ENCODE peak calls at places on chromosomes 11 and 22, in seven cellular contexts. L is A549, C is nephron progenitor cell, V is OCI-LY7, Z is H9, R is GM12865, F is choroid plexus epithelial cell. N is an unnamed sample.

GRCh38 chr11:96155627-96156378 is 187.2 kb downstream of the MAML2 start:
- DNase-seq in R (peak), C (no peak), F (peak), Z (peak), V (no peak), L (peak), N (peak)

GRCh38 chr11:33773399-33774355 is 643 bp downstream of the FBXO3 start:
- DNase-seq in Z (no peak), F (no peak), R (peak), V (peak), C (peak), L (peak), N (no peak)

GRCh38 chr11:13104619-13105236 is 95.6 kb downstream of the RASSF10 start:
- DNase-seq in F (no peak), L (no peak), V (no peak), R (no peak), C (no peak), Z (no peak), N (no peak)

GRCh38 chr11:45927332-45927683 is 4.9 kb downstream of the LARGE2 start:
- DNase-seq in F (no peak), L (no peak), V (no peak), Z (peak), R (no peak), C (no peak), N (no peak)

GRCh38 chr11:6911946-6912345 is 8.9 kb upstream of the OR2D3 start:
- DNase-seq in F (peak), R (no peak), Z (no peak), C (no peak), L (no peak), V (no peak), N (no peak)

GRCh38 chr11:73872746-73873412 is 3.8 kb downstream of the COA4 start:
- DNase-seq in Z (no peak), V (no peak), R (no peak), L (no peak), F (no peak), C (no peak), N (no peak)

GRCh38 chr11:18332302-18332701 is 9.9 kb downstream of the GTF2H1 start:
- DNase-seq in F (no peak), C (no peak), L (no peak), R (peak), V (no peak), Z (no peak), N (no peak)

GRCh38 chr11:122439911-122440782 is 215.4 kb upstream of the UBASH3B start:
- DNase-seq in C (peak), F (peak), R (no peak), L (peak), Z (peak), V (no peak), N (no peak)

GRCh38 chr11:117907276-117908110 is 21.7 kb downstream of the TMPRSS13 start:
- DNase-seq in C (peak), L (peak), R (peak), F (peak), V (peak), Z (peak), N (peak)

GRCh38 chr11:110716361-110716760 is 4.1 kb upstream of the ARHGAP20 start:
- DNase-seq in V (no peak), R (no peak), L (no peak), Z (no peak), F (peak), C (no peak), N (no peak)

GRCh38 chr11:64444838-64445441 is 86.0 kb downstream of the RPS6KA4 start:
- DNase-seq in R (peak), V (peak), F (peak), L (peak), Z (no peak), C (peak), N (no peak)

GRCh38 chr11:119472186-119472855 is 49.3 kb upstream of the THY1 start:
- DNase-seq in F (peak), R (no peak), L (no peak), C (no peak), Z (peak), V (no peak), N (no peak)

GRCh38 chr11:20278727-20279126 is 84.8 kb upstream of the HTATIP2 start:
- DNase-seq in C (no peak), F (no peak), L (no peak), R (peak), Z (no peak), V (no peak), N (no peak)

GRCh38 chr11:130234315-130234714 is 74.7 kb downstream of the ST14 start:
- DNase-seq in C (no peak), V (no peak), R (no peak), L (no peak), F (no peak), Z (no peak), N (no peak)

GRCh38 chr11:4539603-4540219 is 5.3 kb upstream of the OR52M1 start:
- DNase-seq in V (peak), Z (peak), F (peak), R (peak), L (peak), C (peak), N (peak)

GRCh38 chr22:31947296-31947695 is 3.0 kb downstream of the YWHAH start:
- DNase-seq in R (peak), V (peak), F (peak), C (no peak), Z (no peak), L (peak), N (no peak)

GRCh38 chr11:65522640-65523322 is 2.1 kb upstream of the SCYL1 start:
- DNase-seq in Z (no peak), V (no peak), F (no peak), L (no peak), R (no peak), C (no peak), N (no peak)

GRCh38 chr22:44776535-44777363 is 24.4 kb downstream of the ARHGAP8 start:
- DNase-seq in C (no peak), F (peak), V (no peak), Z (no peak), L (no peak), R (no peak), N (no peak)

DNA sequence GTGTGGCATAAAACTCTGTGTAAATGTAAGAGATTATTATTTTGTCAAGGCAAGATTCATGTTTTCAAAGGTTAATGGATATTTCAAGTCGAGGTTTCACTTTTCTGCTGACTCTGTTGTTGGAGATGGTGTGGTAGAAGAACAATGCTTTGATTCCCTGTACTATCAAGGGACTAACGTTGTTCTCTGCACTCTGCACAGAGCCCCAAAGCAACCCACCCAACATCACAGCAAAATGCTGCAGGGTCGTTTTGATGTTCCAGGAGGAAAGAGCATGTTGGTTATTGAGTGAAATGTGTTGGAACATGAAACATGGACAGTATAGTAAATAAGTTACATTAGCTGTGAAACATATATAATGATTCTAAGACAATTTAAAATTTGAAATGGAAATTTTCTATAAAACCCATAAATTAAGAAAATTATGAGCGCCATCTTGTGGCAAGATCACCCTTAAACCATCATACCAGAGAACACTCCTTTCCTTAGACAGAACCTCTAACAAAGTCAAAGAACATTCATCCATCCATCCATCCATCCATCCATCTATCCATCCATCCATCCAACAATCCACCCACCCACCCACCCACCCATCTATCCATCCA is 164.4 kb upstream of the ZBED5 start:
- DNase-seq in V (peak), C (no peak), F (peak), R (peak), L (peak), Z (no peak), N (no peak)
- TF ChIP-seq CTCF in V (peak), C (peak), F (peak), R (peak), L (peak), Z (peak), N (peak)

GRCh38 chr11:80587906-80588305 is 1147.1 kb upstream of the TENM4 start:
- DNase-seq in V (no peak), R (no peak), Z (no peak), C (no peak), L (no peak), F (no peak), N (no peak)

GRCh38 chr11:80586464-80586863 is 1145.6 kb upstream of the TENM4 start:
- DNase-seq in L (no peak), Z (no peak), C (no peak), R (no peak), F (no peak), V (no peak), N (no peak)

GRCh38 chr11:80584661-80585060 is 1143.8 kb upstream of the TENM4 start:
- DNase-seq in Z (no peak), L (no peak), C (peak), R (no peak), V (no peak), F (no peak), N (no peak)
- TF ChIP-seq CTCF in Z (no peak), L (no peak), C (no peak), R (no peak), V (no peak), F (no peak), N (no peak)

DNA sequence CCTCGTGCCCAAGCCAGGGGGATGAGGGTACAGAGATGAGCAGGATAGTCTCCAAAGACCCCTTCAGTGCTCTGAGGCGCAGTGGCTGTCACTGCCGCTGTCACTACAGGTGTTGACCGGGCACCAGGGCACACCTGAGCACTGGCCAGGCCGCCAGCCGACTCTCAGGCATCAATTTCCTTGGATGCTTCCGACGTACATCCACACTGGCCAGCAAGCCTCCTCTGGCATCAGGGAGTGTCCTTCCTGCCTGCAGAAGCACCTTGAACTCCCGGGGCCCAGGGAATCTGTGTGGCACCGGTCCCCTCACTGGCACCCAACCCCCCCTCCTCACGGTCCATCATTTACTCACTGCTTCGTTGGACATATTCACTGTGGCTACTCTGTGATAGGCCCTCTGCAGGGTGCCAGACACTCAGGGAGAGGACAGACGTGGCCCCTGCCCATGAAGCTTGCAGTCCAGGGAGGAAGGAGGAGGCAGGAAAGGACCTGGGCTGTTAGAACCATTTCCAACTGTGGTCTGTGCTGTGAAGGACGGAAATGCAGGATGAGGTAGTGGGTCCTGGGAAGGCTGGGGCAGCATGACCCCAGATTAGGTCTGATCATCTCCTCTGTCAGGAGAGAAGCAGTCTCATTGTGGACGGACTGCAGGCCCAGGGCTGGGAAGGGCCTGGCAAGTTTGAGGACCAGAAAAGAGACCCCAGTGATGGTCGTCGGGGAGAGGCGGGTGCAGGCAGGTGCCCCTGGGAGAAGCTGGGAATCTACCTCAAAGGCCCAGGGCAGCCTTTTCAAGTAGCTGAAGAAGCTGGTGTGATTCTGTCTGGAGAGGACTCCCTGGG is 46.3 kb upstream of the ANO1 start:
- DNase-seq in C (no peak), R (no peak), V (no peak), F (no peak), L (no peak), Z (peak), N (no peak)
- TF ChIP-seq CTCF in C (no peak), R (no peak), V (no peak), F (no peak), L (no peak), Z (no peak), N (no peak)

GRCh38 chr11:12088047-12088481 is 22.3 kb upstream of the MICAL2 start:
- DNase-seq in C (no peak), Z (no peak), V (no peak), R (no peak), L (no peak), F (peak), N (no peak)
- TF ChIP-seq CTCF in C (no peak), Z (no peak), V (no peak), R (no peak), L (peak), F (peak), N (no peak)

DNA sequence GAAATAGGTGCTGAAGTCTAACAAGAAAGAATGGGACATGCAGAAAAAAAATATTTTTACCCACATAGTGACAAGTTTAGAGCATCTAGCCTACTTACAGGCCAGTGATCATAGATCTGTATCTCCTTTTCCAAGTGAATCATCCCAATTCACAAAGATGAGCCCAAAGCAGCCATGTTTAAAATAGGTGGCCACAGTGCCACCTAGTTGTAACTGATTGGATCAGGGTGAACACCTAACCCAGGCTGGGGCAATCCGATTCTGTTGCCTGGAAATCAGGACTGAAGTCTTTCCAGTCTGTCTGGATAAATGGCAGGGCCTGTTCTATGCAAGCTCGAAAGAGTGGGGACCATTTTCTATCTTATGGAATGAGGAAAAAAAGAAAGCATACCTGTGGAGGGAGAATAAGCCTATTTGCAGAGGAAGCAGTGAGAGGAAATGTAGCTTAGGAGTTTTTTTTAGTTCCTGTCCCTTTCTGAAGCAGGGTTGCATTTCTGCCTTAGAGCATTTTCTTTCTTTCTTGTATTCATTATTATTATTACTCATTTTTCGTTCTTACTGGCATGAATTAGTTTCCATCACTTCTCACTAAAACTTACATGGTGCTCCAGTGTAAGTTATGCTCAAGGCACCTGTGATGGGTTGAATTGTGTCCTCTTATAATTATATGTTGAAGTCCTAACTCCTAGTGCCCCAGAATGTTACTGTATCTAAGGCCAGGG is 113.2 kb upstream of the RAG2 start:
- DNase-seq in F (peak), V (peak), L (peak), R (no peak), C (no peak), Z (no peak), N (no peak)
- TF ChIP-seq CTCF in F (peak), V (peak), L (no peak), R (no peak), C (no peak), Z (peak), N (no peak)

DNA sequence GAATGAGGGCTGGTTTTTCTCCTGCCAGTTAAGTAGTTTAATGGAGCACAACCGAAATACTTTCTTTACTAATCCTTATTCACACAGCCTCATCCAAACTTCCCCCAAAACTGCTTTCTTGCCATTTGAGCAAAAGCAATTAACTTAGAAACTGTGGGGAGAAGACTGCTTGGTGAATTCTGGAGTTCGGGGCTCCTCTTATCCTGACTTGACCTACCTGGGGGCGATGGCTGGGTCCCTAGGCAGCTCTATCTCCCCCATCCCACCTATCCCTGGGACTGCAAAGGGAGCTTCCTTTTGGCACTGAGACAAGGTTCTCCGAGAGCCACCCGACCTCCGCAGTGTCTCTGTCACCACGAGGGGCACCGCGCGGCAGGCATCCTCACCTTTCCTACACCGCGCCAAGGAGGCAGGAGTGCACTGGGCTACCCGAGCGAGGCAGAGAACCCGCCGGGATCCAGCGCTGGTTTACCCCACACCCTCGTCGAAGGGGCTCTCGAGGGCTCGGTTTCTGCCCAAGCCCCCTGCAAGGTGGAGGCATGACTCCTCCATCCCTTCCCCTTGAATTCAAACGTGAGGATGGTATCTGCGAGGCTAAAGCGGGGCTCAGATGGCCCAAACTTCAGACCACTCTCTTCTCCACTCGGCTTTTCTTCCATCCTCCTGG is 731 bp downstream of the DESI1 start:
- DNase-seq in L (no peak), R (peak), F (no peak), Z (peak), V (peak), C (peak), N (peak)
- TF ChIP-seq CTCF in L (no peak), R (no peak), F (peak), Z (no peak), V (peak), C (no peak), N (no peak)

GRCh38 chr11:68115285-68115684 is 5.9 kb downstream of the CHKA start:
- DNase-seq in L (no peak), Z (no peak), R (no peak), C (no peak), V (no peak), F (no peak), N (no peak)
- TF ChIP-seq CTCF in L (no peak), Z (no peak), R (no peak), C (no peak), V (no peak), F (no peak), N (no peak)

DNA sequence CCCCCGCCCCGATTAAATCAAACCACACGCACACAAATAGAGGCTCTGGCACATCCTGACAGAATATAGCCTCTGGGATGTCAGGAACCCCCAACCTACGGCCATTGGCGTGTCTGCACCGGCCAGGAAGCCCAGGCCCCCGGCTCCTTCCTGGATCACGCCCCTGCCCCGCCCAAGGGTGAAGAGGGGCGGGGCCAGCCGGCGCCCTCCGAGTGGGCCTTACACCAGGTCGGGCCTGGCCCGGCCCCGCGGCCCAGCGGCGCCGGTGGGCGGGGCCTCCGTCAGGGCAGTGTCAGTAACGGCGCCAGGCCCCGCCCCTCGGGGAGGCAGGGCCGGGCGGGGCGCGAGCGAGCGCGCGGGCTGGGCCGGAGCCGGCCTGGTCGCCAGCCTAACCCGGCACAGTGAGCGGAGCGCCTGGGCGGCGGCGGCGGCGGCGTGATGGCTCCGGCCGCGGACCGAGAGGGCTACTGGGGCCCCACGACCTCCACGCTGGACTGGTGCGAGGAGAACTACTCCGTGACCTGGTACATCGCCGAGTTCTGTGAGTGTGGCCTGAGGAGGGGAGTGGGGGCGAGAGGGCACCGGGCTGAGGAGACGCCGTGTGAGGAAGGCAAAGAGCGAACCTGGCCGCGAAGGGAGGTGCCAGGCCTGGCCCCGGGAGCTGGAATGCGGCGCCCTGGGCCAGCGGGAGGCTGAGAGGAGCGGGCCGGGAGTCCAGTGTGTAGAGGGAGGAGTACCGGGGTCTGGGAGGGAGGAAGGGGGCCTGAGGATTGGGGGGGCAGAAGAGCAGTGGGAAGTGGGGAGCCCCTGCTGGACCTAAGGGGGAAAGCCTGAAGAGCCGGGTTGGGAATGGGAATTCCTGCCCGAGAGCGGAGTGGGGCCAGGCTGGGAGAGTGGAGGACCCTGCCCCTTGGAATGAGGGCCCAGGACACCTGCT is at the start of gene ACER3:
- DNase-seq in C (peak), F (peak), R (peak), V (peak), Z (peak), L (peak), N (peak)
- TF ChIP-seq CTCF in C (no peak), F (peak), R (no peak), V (no peak), Z (no peak), L (no peak), N (no peak)

N was measured in lung.